ENCODE peak calls at places on chromosomes 6 and 20, in seven cellular contexts. W is CD8-positive, alpha-beta T cell; D is thoracic aorta; Q is BJ; P is AG04449; L is CD8-positive, alpha-beta memory T cell; E is ascending aorta. K is an unnamed sample.

GRCh38 chr20:1537731-1538058 is 19.8 kb downstream of the SIRPD start:
- DNase-seq in W (no peak), D (no peak), Q (no peak), P (no peak), L (no peak), E (peak; percentile 19), K (peak; percentile 34)

GRCh38 chr6:134757911-134758361 is 192.0 kb downstream of the ALDH8A1 start:
- DNase-seq in W (no peak), D (no peak), Q (no peak), P (no peak), L (no peak), E (no peak), K (no peak)

GRCh38 chr6:33112148-33112547 is 36.4 kb downstream of the HLA-DPB1 start:
- DNase-seq in W (peak; percentile 22), D (no peak), Q (peak; percentile 9), P (peak; percentile 9), L (peak; percentile 30), E (no peak), K (no peak)

GRCh38 chr6:84522135-84522535 is 242.3 kb downstream of the TBX18 start:
- DNase-seq in W (no peak), D (peak; percentile 3), Q (peak; percentile 35), P (peak; percentile 36), L (no peak), E (no peak), K (no peak)

GRCh38 chr6:142911395-142911794 is 33.6 kb downstream of the HIVEP2 start:
- DNase-seq in W (no peak), D (no peak), Q (no peak), P (no peak), L (no peak), E (no peak), K (no peak)

GRCh38 chr20:48794360-48794759 is 33.4 kb downstream of the PREX1 start:
- DNase-seq in W (no peak), D (no peak), Q (no peak), P (no peak), L (no peak), E (no peak), K (no peak)

GRCh38 chr20:32674362-32674789 is 635 bp upstream of the C20orf203 start:
- DNase-seq in W (peak; percentile 74), D (no peak), Q (no peak), P (no peak), L (peak; percentile 43), E (no peak), K (peak; percentile 38)

GRCh38 chr6:168394606-168395005 is 46.4 kb upstream of the SMOC2 start:
- DNase-seq in W (no peak), D (no peak), Q (no peak), P (no peak), L (no peak), E (no peak), K (no peak)

GRCh38 chr20:45408646-45409213 is 641 bp downstream of the DBNDD2 start:
- DNase-seq in W (no peak), D (no peak), Q (no peak), P (no peak), L (no peak), E (no peak), K (no peak)

GRCh38 chr6:31834704-31835375 is 7.3 kb downstream of the HSPA1B start:
- DNase-seq in W (peak; percentile 84), D (no peak), Q (no peak), P (no peak), L (peak; percentile 75), E (no peak), K (no peak)

GRCh38 chr20:14838663-14839650 is 501.5 kb upstream of the FLRT3 start:
- DNase-seq in W (no peak), D (no peak), Q (peak; percentile 19), P (no peak), L (no peak), E (no peak), K (no peak)

GRCh38 chr6:158869604-158870417 is 50.6 kb upstream of the EZR start:
- DNase-seq in W (peak; percentile 98), D (peak; percentile 54), Q (peak; percentile 76), P (no peak), L (peak; percentile 99), E (peak; percentile 72), K (peak; percentile 99)

GRCh38 chr6:6002005-6002808 is 4.5 kb downstream of the NRN1 start:
- DNase-seq in W (no peak), D (no peak), Q (no peak), P (no peak), L (no peak), E (no peak), K (no peak)
- H3K4me3 ChIP-seq in W (no peak overlapping the region), D (no peak overlapping the region), Q (no peak overlapping the region), P (peak overlapping the region; percentile 87), L (no peak overlapping the region), E (no peak overlapping the region), K (no peak overlapping the region)

GRCh38 chr20:62181808-62182207 is 1.0 kb upstream of the MTG2 start:
- DNase-seq in W (no peak), D (no peak), Q (no peak), P (no peak), L (no peak), E (no peak), K (no peak)
- H3K4me3 ChIP-seq in W (peak overlapping the region; percentile 89), D (peak overlapping the region; percentile 84), Q (peak overlapping the region; percentile 98), P (peak overlapping the region; percentile 94), L (peak overlapping the region; percentile 70), E (peak overlapping the region; percentile 88), K (peak overlapping the region; percentile 66)

DNA sequence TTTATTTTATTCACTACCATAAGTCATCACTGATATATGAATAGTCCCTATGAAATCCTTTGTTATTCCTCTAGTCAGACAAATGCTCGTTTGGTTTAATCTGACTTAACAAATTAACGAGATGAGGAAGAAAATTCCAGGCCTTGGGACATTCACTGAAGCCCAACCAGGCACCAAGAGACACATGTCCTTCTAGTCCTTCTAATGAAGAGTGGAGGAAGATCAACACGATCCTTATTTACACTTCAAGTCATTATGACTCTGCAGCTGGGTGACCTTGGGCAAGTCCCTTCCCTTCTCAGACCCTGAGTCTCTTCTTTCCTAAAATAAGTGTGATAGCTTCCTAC is 117.5 kb downstream of the CEBPB start:
- DNase-seq in W (no peak), D (no peak), Q (no peak), P (no peak), L (no peak), E (no peak), K (no peak)
- H3K4me3 ChIP-seq in W (no peak overlapping the region), D (peak overlapping the region; percentile 36), Q (no peak overlapping the region), P (no peak overlapping the region), L (no peak overlapping the region), E (no peak overlapping the region), K (no peak overlapping the region)

GRCh38 chr6:35372633-35373032 is 30.3 kb downstream of the PPARD start:
- DNase-seq in W (no peak), D (no peak), Q (no peak), P (no peak), L (no peak), E (no peak), K (no peak)
- H3K4me3 ChIP-seq in W (no peak overlapping the region), D (no peak overlapping the region), Q (no peak overlapping the region), P (no peak overlapping the region), L (no peak overlapping the region), E (no peak overlapping the region), K (no peak overlapping the region)

GRCh38 chr6:131134220-131134831 is 941 bp upstream of the AKAP7 start:
- DNase-seq in W (no peak), D (no peak), Q (no peak), P (no peak), L (no peak), E (no peak), K (no peak)
- H3K4me3 ChIP-seq in W (no peak overlapping the region), D (peak overlapping the region; percentile 94), Q (peak overlapping the region; percentile 70), P (peak overlapping the region; percentile 73), L (no peak overlapping the region), E (no peak overlapping the region), K (no peak overlapping the region)

K was measured in GM12864.